ENCODE peak calls at places on chromosomes 4 and X, in four cellular contexts. V, Q, S and W are unnamed samples.

GRCh38 chr4:75672461-75673026 is 667 bp downstream of the G3BP2 start:
- DNase-seq in V (peak), S (peak), Q (peak), W (peak)

GRCh38 chr4:76881375-76881774 is 16.6 kb downstream of the SOWAHB start:
- DNase-seq in Q (peak), V (no peak), S (peak), W (peak)

GRCh38 chrX:153446636-153446936 is 730 bp upstream of the TREX2 start:
- DNase-seq in Q (no peak), V (peak), S (no peak), W (no peak)

GRCh38 chr4:106478152-106478551 is 109.6 kb upstream of the GIMD1 start:
- DNase-seq in V (no peak), S (no peak), Q (no peak), W (no peak)

GRCh38 chr4:36187723-36188333 is 56.5 kb downstream of the ARAP2 start:
- DNase-seq in Q (peak), S (no peak), V (no peak), W (no peak)

GRCh38 chrX:538311-538710 is 92.3 kb upstream of the SHOX start:
- DNase-seq in V (no peak), Q (no peak), S (no peak), W (peak)

GRCh38 chr4:8314691-8315255 is 45.2 kb downstream of the HTRA3 start:
- DNase-seq in S (no peak), V (peak), Q (no peak), W (no peak)

GRCh38 chr4:87679449-87680169 is 29.5 kb downstream of the DMP1 start:
- DNase-seq in V (no peak), Q (peak), S (peak), W (no peak)

GRCh38 chrX:40174594-40175415 is 77.0 kb upstream of the BCOR start:
- DNase-seq in V (peak), S (peak), Q (no peak), W (no peak)

GRCh38 chrX:154458116-154458953 is at the start of gene PLXNA3:
- DNase-seq in V (peak), S (no peak), Q (no peak), W (no peak)

GRCh38 chrX:139881572-139881971 is 51.3 kb downstream of the ATP11C start:
- DNase-seq in V (no peak), S (no peak), Q (peak), W (no peak)

GRCh38 chr4:183821090-183821853 is 83.8 kb upstream of the STOX2 start:
- DNase-seq in S (no peak), V (no peak), Q (no peak), W (no peak)

GRCh38 chr4:108115168-108115526 is 53.6 kb downstream of the LEF1 start:
- DNase-seq in S (no peak), V (no peak), Q (no peak), W (no peak)

GRCh38 chrX:134443020-134443419 is 16.9 kb upstream of the HPRT1 start:
- DNase-seq in S (no peak), Q (no peak), V (no peak), W (no peak)

GRCh38 chr4:153490985-153491483 is 24.9 kb downstream of the TMEM131L start:
- DNase-seq in Q (no peak), V (no peak), S (no peak), W (no peak)

GRCh38 chrX:123291623-123292022 is 107.5 kb downstream of the GRIA3 start:
- DNase-seq in S (no peak), Q (no peak), V (no peak), W (peak)

GRCh38 chrX:56793112-56793430 is 64.0 kb downstream of the NBDY start:
- DNase-seq in V (no peak), S (no peak), Q (no peak), W (no peak)

GRCh38 chrX:7083468-7084396 is 63.8 kb upstream of the STS start:
- DNase-seq in Q (peak), V (no peak), S (no peak), W (no peak)

GRCh38 chrX:44063611-44064010 is 90.4 kb upstream of the NDP start:
- DNase-seq in S (no peak), V (no peak), Q (peak), W (no peak)

GRCh38 chr4:27272264-27272663 is 411.6 kb downstream of the STIM2 start:
- DNase-seq in Q (no peak), V (no peak), S (no peak), W (no peak)

GRCh38 chrX:149022485-149022884 is 482.6 kb downstream of the IDS start:
- DNase-seq in S (no peak), Q (no peak), V (no peak), W (no peak)

GRCh38 chr4:76430519-76431388 is 4.3 kb upstream of the SHROOM3 start:
- DNase-seq in S (peak), Q (peak), V (no peak), W (peak)

GRCh38 chrX:3271485-3272186 is 74.8 kb downstream of the MXRA5 start:
- DNase-seq in V (no peak), Q (peak), S (no peak), W (no peak)

GRCh38 chr4:6573986-6574746 is 823 bp upstream of the MAN2B2 start:
- DNase-seq in Q (no peak), S (no peak), V (no peak), W (no peak)

GRCh38 chr4:93066746-93067145 is 761.8 kb upstream of the ATOH1 start:
- DNase-seq in V (no peak), S (no peak), Q (peak), W (no peak)

GRCh38 chr4:3322059-3322550 is 29.3 kb downstream of the RGS12 start:
- DNase-seq in Q (no peak), V (peak), S (peak), W (no peak)